ENCODE peak calls at places on chromosomes 1 and 21, in four cellular contexts. One of them, this sample, is unnamed.
A peak's percentile ranks its signal among the peaks of the same experiment; 100 is the strongest.

GRCh38 chr1:205458777-205459566 is 3.1 kb upstream of the BLACAT1 start:
- DNase-seq in H9: peak; percentile 76
- DNase-seq in H1: no peak
- DNase-seq in mesendoderm: peak; percentile 85
- DNase-seq in this sample: peak; percentile 58

GRCh38 chr1:180257461-180257860 is 27.4 kb downstream of the LHX4 start:
- DNase-seq in H9: no peak
- DNase-seq in mesendoderm: no peak
- DNase-seq in H1: no peak
- DNase-seq in this sample: no peak

GRCh38 chr1:185973645-185974044 is 239.5 kb downstream of the HMCN1 start:
- DNase-seq in H9: no peak
- DNase-seq in H1: no peak
- DNase-seq in mesendoderm: no peak
- DNase-seq in this sample: peak; percentile 96

GRCh38 chr1:46517010-46517600 is 27.5 kb downstream of the DMBX1 start:
- DNase-seq in H1: peak; percentile 74
- DNase-seq in mesendoderm: peak; percentile 86
- DNase-seq in H9: peak; percentile 93
- DNase-seq in this sample: no peak

GRCh38 chr1:45908613-45909140 is 105.3 kb downstream of the MAST2 start:
- DNase-seq in H1: no peak
- DNase-seq in mesendoderm: no peak
- DNase-seq in H9: no peak
- DNase-seq in this sample: no peak

GRCh38 chr21:43188181-43188580 is 19.4 kb downstream of the CRYAA start:
- DNase-seq in mesendoderm: no peak
- DNase-seq in H9: no peak
- DNase-seq in H1: no peak
- DNase-seq in this sample: no peak

GRCh38 chr1:96030312-96030711 is 691.3 kb upstream of the PTBP2 start:
- DNase-seq in H1: no peak
- DNase-seq in mesendoderm: no peak
- DNase-seq in H9: no peak
- DNase-seq in this sample: no peak

GRCh38 chr1:91011726-91012125 is 10.1 kb downstream of the ZNF644 start:
- DNase-seq in H9: no peak
- DNase-seq in H1: no peak
- DNase-seq in mesendoderm: no peak
- DNase-seq in this sample: peak; percentile 68

GRCh38 chr1:119046429-119047039 is 58.4 kb upstream of the TBX15 start:
- DNase-seq in mesendoderm: no peak
- DNase-seq in H1: no peak
- DNase-seq in H9: no peak
- DNase-seq in this sample: peak; percentile 15

GRCh38 chr1:45205000-45205909 is 1.1 kb downstream of the ZSWIM5 start:
- DNase-seq in H1: no peak
- DNase-seq in H9: peak; percentile 61
- DNase-seq in mesendoderm: peak; percentile 65
- DNase-seq in this sample: peak; percentile 34

GRCh38 chr1:42221952-42222606 is 57.5 kb upstream of the GUCA2A start:
- DNase-seq in H1: no peak
- DNase-seq in mesendoderm: peak; percentile 27
- DNase-seq in H9: no peak
- DNase-seq in this sample: peak; percentile 74

GRCh38 chr1:18960409-18960808 is 3.9 kb upstream of the IFFO2 start:
- DNase-seq in H1: no peak
- DNase-seq in mesendoderm: no peak
- DNase-seq in H9: no peak
- DNase-seq in this sample: no peak

GRCh38 chr1:55530749-55531478 is 315.8 kb upstream of the USP24 start:
- DNase-seq in H9: no peak
- DNase-seq in mesendoderm: no peak
- DNase-seq in H1: no peak
- DNase-seq in this sample: no peak

GRCh38 chr1:154784924-154785531 is 85.1 kb downstream of the KCNN3 start:
- DNase-seq in H9: no peak
- DNase-seq in mesendoderm: peak; percentile 68
- DNase-seq in H1: no peak
- DNase-seq in this sample: no peak

GRCh38 chr21:16324630-16325029 is 594.8 kb downstream of the USP25 start:
- DNase-seq in H1: no peak
- DNase-seq in H9: no peak
- DNase-seq in mesendoderm: no peak
- DNase-seq in this sample: no peak

GRCh38 chr1:154772611-154773515 is 97.2 kb downstream of the KCNN3 start:
- DNase-seq in H9: peak; percentile 76
- DNase-seq in mesendoderm: peak; percentile 85
- DNase-seq in H1: peak; percentile 17
- DNase-seq in this sample: no peak

GRCh38 chr1:36589006-36589405 is 106.3 kb upstream of the CSF3R start:
- DNase-seq in mesendoderm: no peak
- DNase-seq in H1: no peak
- DNase-seq in H9: no peak
- DNase-seq in this sample: no peak

GRCh38 chr1:78333426-78334012 is 157.3 kb upstream of the PTGFR start:
- DNase-seq in H9: peak; percentile 29
- DNase-seq in mesendoderm: peak; percentile 22
- DNase-seq in H1: no peak
- DNase-seq in this sample: peak; percentile 58

GRCh38 chr1:23628951-23629387 is 62.6 kb upstream of the RPL11 start:
- DNase-seq in H1: no peak
- DNase-seq in mesendoderm: peak; percentile 93
- DNase-seq in H9: no peak
- DNase-seq in this sample: no peak

GRCh38 chr21:46455575-46456385 is 2.9 kb upstream of the DIP2A start:
- DNase-seq in H1: no peak
- DNase-seq in mesendoderm: peak; percentile 8
- DNase-seq in H9: no peak
- DNase-seq in this sample: peak; percentile 66

GRCh38 chr1:197799271-197799670 is 24.0 kb upstream of the DENND1B start:
- DNase-seq in H9: peak; percentile 34
- DNase-seq in H1: no peak
- DNase-seq in mesendoderm: peak; percentile 68
- DNase-seq in this sample: peak; percentile 88

GRCh38 chr1:192766009-192766625 is 42.7 kb upstream of the RGS2 start:
- DNase-seq in H9: no peak
- DNase-seq in H1: no peak
- DNase-seq in mesendoderm: no peak
- DNase-seq in this sample: peak; percentile 37

GRCh38 chr1:213051881-213052202 is 801 bp downstream of the RPS6KC1 start:
- DNase-seq in H1: no peak
- DNase-seq in H9: no peak
- DNase-seq in mesendoderm: no peak
- DNase-seq in this sample: no peak

GRCh38 chr1:183159960-183160359 is 26.1 kb upstream of the LAMC2 start:
- DNase-seq in H9: no peak
- DNase-seq in mesendoderm: peak; percentile 18
- DNase-seq in H1: peak; percentile 2
- DNase-seq in this sample: no peak

GRCh38 chr1:224678168-224678567 is 62.1 kb downstream of the CNIH3 start:
- DNase-seq in H1: no peak
- DNase-seq in mesendoderm: no peak
- DNase-seq in H9: no peak
- DNase-seq in this sample: no peak

GRCh38 chr21:36319767-36320420 is at the start of gene MORC3:
- DNase-seq in H1: peak; percentile 99
- DNase-seq in mesendoderm: peak; percentile 99
- DNase-seq in H9: peak; percentile 99
- DNase-seq in this sample: peak; percentile 99

GRCh38 chr1:114770989-114771388 is 9.5 kb downstream of the SIKE1 start:
- DNase-seq in mesendoderm: no peak
- DNase-seq in H1: no peak
- DNase-seq in H9: no peak
- DNase-seq in this sample: no peak

DNA sequence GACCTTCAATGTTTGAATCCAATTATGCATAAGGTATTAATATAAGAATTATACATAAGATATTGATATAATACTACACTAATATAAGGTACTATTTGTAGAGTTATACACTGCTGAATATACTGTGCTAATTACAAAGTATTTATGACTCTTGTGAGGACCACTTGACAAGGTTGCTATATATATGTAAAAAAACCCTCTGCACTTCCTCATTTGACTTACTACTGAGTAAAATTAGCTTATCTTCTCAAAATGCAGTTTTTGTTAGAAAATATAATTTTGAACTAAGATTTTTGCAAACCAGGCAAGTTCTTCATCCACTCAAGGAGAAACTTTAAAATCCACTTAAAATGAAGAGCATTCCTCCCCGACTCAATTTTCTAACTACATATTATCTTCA is 8.5 kb downstream of the SIKE1 start:
- DNase-seq in H9: no peak
- DNase-seq in mesendoderm: no peak
- DNase-seq in H1: no peak
- DNase-seq in this sample: no peak
- H3K56ac ChIP-seq in H9: no peak overlapping the region
- H3K56ac ChIP-seq in mesendoderm: no peak overlapping the region
- H3K56ac ChIP-seq in H1: no peak overlapping the region
- H3K56ac ChIP-seq in this sample: no peak overlapping the region

DNA sequence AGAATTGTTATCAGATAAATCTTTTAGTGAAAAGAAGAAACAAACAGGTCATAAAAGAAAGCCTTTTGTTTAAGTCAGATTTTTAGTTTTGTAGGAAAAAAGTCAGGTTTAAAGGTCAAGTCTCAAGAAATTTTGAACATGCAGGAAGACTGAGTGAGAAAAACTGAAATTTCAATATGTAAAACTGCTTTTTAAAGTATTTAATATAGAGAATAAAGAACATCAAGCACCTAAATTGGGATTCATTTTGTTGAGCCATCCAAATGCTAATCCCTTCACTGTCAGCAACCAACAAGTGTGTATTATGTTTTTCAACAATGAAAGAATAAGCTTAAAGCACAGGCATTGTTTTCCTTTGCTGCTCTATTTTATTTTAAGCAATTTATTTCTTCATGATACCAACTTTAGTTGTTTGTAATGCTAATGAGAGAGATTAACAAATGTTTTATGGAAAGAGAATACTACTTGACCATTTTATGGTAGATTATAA is 114.9 kb upstream of the SERTAD4 start:
- DNase-seq in H9: no peak
- DNase-seq in mesendoderm: no peak
- DNase-seq in H1: no peak
- DNase-seq in this sample: no peak
- H3K56ac ChIP-seq in H9: no peak overlapping the region
- H3K56ac ChIP-seq in mesendoderm: no peak overlapping the region
- H3K56ac ChIP-seq in H1: no peak overlapping the region
- H3K56ac ChIP-seq in this sample: no peak overlapping the region

GRCh38 chr1:9262096-9262495 is 27.5 kb downstream of the H6PD start:
- DNase-seq in mesendoderm: no peak
- DNase-seq in H9: no peak
- DNase-seq in H1: no peak
- DNase-seq in this sample: no peak
- H3K56ac ChIP-seq in mesendoderm: no peak overlapping the region
- H3K56ac ChIP-seq in H9: no peak overlapping the region
- H3K56ac ChIP-seq in H1: no peak overlapping the region
- H3K56ac ChIP-seq in this sample: no peak overlapping the region

GRCh38 chr1:244969355-244970235 is 105.3 kb upstream of the HNRNPU start:
- DNase-seq in H1: no peak
- DNase-seq in H9: no peak
- DNase-seq in mesendoderm: peak; percentile 94
- DNase-seq in this sample: peak; percentile 82

GRCh38 chr1:244967159-244967558 is 102.8 kb upstream of the HNRNPU start:
- DNase-seq in H9: no peak
- DNase-seq in H1: no peak
- DNase-seq in mesendoderm: no peak
- DNase-seq in this sample: no peak

GRCh38 chr1:244970236-244970652 is 105.9 kb upstream of the HNRNPU start:
- DNase-seq in H1: no peak
- DNase-seq in mesendoderm: peak; percentile 95
- DNase-seq in H9: peak; percentile 91
- DNase-seq in this sample: peak; percentile 54

GRCh38 chr1:244970661-244971523 is 106.5 kb upstream of the HNRNPU start:
- DNase-seq in H1: peak; percentile 84
- DNase-seq in H9: peak; percentile 93
- DNase-seq in mesendoderm: peak; percentile 99
- DNase-seq in this sample: peak; percentile 95

DNA sequence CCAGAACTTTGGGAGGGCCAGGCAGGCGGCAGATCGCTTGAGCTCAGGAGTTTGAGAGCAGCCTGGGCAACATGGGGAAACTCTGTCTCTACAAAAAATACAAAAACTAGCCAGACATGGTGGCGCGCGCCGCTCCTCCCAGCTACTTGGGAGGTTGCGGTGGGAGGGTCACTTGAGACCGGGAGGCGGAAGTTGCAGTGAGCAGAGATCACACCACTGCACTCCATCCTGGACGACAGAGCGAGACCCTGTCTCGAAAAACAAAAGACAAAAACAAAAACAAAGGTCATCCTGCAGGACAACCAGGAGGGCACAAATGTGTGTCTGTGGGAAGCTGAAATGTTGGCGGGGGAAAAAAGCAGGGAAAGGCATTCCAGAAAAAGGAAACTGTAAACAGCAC is 104.1 kb upstream of the HNRNPU start:
- DNase-seq in mesendoderm: peak; percentile 49
- DNase-seq in H1: no peak
- DNase-seq in H9: peak; percentile 60
- DNase-seq in this sample: no peak
- H3K56ac ChIP-seq in mesendoderm: peak overlapping the region; percentile 34
- H3K56ac ChIP-seq in H1: no peak overlapping the region
- H3K56ac ChIP-seq in H9: no peak overlapping the region
- H3K56ac ChIP-seq in this sample: peak overlapping the region; percentile 71

GRCh38 chr21:41823906-41824305 is 55.2 kb downstream of the PRDM15 start:
- DNase-seq in mesendoderm: no peak
- DNase-seq in H1: no peak
- DNase-seq in H9: no peak
- DNase-seq in this sample: no peak
- H3K56ac ChIP-seq in mesendoderm: no peak overlapping the region
- H3K56ac ChIP-seq in H1: no peak overlapping the region
- H3K56ac ChIP-seq in H9: no peak overlapping the region
- H3K56ac ChIP-seq in this sample: no peak overlapping the region

This sample was measured in IMR-90.